ENCODE peak calls at places on chromosome 12, in six cellular contexts. One of them, this sample, is unnamed.
A peak's percentile ranks its signal among the peaks of the same experiment; 100 is the strongest.

GRCh38 chr12:49187184-49187583 is 1.7 kb downstream of the TUBA1A start:
- DNase-seq in putamen: peak; percentile 98
- DNase-seq in fibroblast of villous mesenchyme: peak; percentile 41
- DNase-seq in stimulated activated CD8-positive, alpha-beta memory T cell treated with anti-CD3 and anti-CD28 coated beads, Interleukin-4, amount 100 ng/mL, for 1 hour: no peak
- DNase-seq in HTR-8/SVneo: no peak
- DNase-seq in lung: no peak
- DNase-seq in this sample: no peak

GRCh38 chr12:4824415-4824814 is 85.3 kb upstream of the KCNA1 start:
- DNase-seq in HTR-8/SVneo: no peak
- DNase-seq in lung: no peak
- DNase-seq in fibroblast of villous mesenchyme: peak; percentile 7
- DNase-seq in putamen: no peak
- DNase-seq in stimulated activated CD8-positive, alpha-beta memory T cell treated with anti-CD3 and anti-CD28 coated beads, Interleukin-4, amount 100 ng/mL, for 1 hour: no peak
- DNase-seq in this sample: no peak

GRCh38 chr12:71440393-71441349 is 1.1 kb downstream of the LGR5 start:
- DNase-seq in putamen: no peak
- DNase-seq in fibroblast of villous mesenchyme: no peak
- DNase-seq in stimulated activated CD8-positive, alpha-beta memory T cell treated with anti-CD3 and anti-CD28 coated beads, Interleukin-4, amount 100 ng/mL, for 1 hour: no peak
- DNase-seq in HTR-8/SVneo: no peak
- DNase-seq in lung: no peak
- DNase-seq in this sample: peak; percentile 81

GRCh38 chr12:104168596-104168995 is 30.6 kb upstream of the NFYB start:
- DNase-seq in lung: no peak
- DNase-seq in stimulated activated CD8-positive, alpha-beta memory T cell treated with anti-CD3 and anti-CD28 coated beads, Interleukin-4, amount 100 ng/mL, for 1 hour: no peak
- DNase-seq in fibroblast of villous mesenchyme: no peak
- DNase-seq in HTR-8/SVneo: no peak
- DNase-seq in putamen: no peak
- DNase-seq in this sample: no peak

GRCh38 chr12:121949643-121950397 is 31.4 kb downstream of the CFAP251 start:
- DNase-seq in stimulated activated CD8-positive, alpha-beta memory T cell treated with anti-CD3 and anti-CD28 coated beads, Interleukin-4, amount 100 ng/mL, for 1 hour: no peak
- DNase-seq in lung: no peak
- DNase-seq in fibroblast of villous mesenchyme: peak; percentile 88
- DNase-seq in putamen: no peak
- DNase-seq in HTR-8/SVneo: no peak
- DNase-seq in this sample: peak; percentile 28

GRCh38 chr12:92861381-92861780 is 67.7 kb downstream of the EEA1 start:
- DNase-seq in lung: no peak
- DNase-seq in HTR-8/SVneo: no peak
- DNase-seq in putamen: no peak
- DNase-seq in fibroblast of villous mesenchyme: no peak
- DNase-seq in stimulated activated CD8-positive, alpha-beta memory T cell treated with anti-CD3 and anti-CD28 coated beads, Interleukin-4, amount 100 ng/mL, for 1 hour: no peak
- DNase-seq in this sample: no peak

GRCh38 chr12:39395866-39396265 is 47.1 kb downstream of the KIF21A start:
- DNase-seq in HTR-8/SVneo: no peak
- DNase-seq in lung: no peak
- DNase-seq in putamen: no peak
- DNase-seq in fibroblast of villous mesenchyme: peak; percentile 41
- DNase-seq in stimulated activated CD8-positive, alpha-beta memory T cell treated with anti-CD3 and anti-CD28 coated beads, Interleukin-4, amount 100 ng/mL, for 1 hour: no peak
- DNase-seq in this sample: no peak

GRCh38 chr12:2163172-2163927 is 110.6 kb downstream of the CACNA1C start:
- DNase-seq in fibroblast of villous mesenchyme: peak; percentile 83
- DNase-seq in lung: peak; percentile 57
- DNase-seq in stimulated activated CD8-positive, alpha-beta memory T cell treated with anti-CD3 and anti-CD28 coated beads, Interleukin-4, amount 100 ng/mL, for 1 hour: no peak
- DNase-seq in putamen: peak; percentile 35
- DNase-seq in HTR-8/SVneo: no peak
- DNase-seq in this sample: no peak

GRCh38 chr12:87283111-87283510 is 746.1 kb downstream of the C12orf50 start:
- DNase-seq in HTR-8/SVneo: no peak
- DNase-seq in stimulated activated CD8-positive, alpha-beta memory T cell treated with anti-CD3 and anti-CD28 coated beads, Interleukin-4, amount 100 ng/mL, for 1 hour: no peak
- DNase-seq in putamen: no peak
- DNase-seq in fibroblast of villous mesenchyme: no peak
- DNase-seq in lung: no peak
- DNase-seq in this sample: no peak

GRCh38 chr12:78888583-78888982 is 24.0 kb downstream of the SYT1 start:
- DNase-seq in stimulated activated CD8-positive, alpha-beta memory T cell treated with anti-CD3 and anti-CD28 coated beads, Interleukin-4, amount 100 ng/mL, for 1 hour: no peak
- DNase-seq in HTR-8/SVneo: no peak
- DNase-seq in lung: no peak
- DNase-seq in fibroblast of villous mesenchyme: no peak
- DNase-seq in putamen: peak; percentile 78
- DNase-seq in this sample: no peak

GRCh38 chr12:105289114-105289904 is 41.2 kb upstream of the C12orf75 start:
- DNase-seq in lung: no peak
- DNase-seq in HTR-8/SVneo: no peak
- DNase-seq in stimulated activated CD8-positive, alpha-beta memory T cell treated with anti-CD3 and anti-CD28 coated beads, Interleukin-4, amount 100 ng/mL, for 1 hour: no peak
- DNase-seq in putamen: no peak
- DNase-seq in fibroblast of villous mesenchyme: no peak
- DNase-seq in this sample: no peak

GRCh38 chr12:42524716-42525115 is 64.8 kb downstream of the PRICKLE1 start:
- DNase-seq in HTR-8/SVneo: no peak
- DNase-seq in stimulated activated CD8-positive, alpha-beta memory T cell treated with anti-CD3 and anti-CD28 coated beads, Interleukin-4, amount 100 ng/mL, for 1 hour: no peak
- DNase-seq in fibroblast of villous mesenchyme: no peak
- DNase-seq in lung: no peak
- DNase-seq in putamen: no peak
- DNase-seq in this sample: no peak

GRCh38 chr12:25236190-25236589 is 14.5 kb downstream of the KRAS start:
- DNase-seq in HTR-8/SVneo: no peak
- DNase-seq in lung: no peak
- DNase-seq in fibroblast of villous mesenchyme: peak; percentile 24
- DNase-seq in stimulated activated CD8-positive, alpha-beta memory T cell treated with anti-CD3 and anti-CD28 coated beads, Interleukin-4, amount 100 ng/mL, for 1 hour: no peak
- DNase-seq in putamen: no peak
- DNase-seq in this sample: no peak

GRCh38 chr12:45369065-45369464 is 153.2 kb downstream of the ANO6 start:
- DNase-seq in fibroblast of villous mesenchyme: peak; percentile 78
- DNase-seq in stimulated activated CD8-positive, alpha-beta memory T cell treated with anti-CD3 and anti-CD28 coated beads, Interleukin-4, amount 100 ng/mL, for 1 hour: no peak
- DNase-seq in HTR-8/SVneo: peak; percentile 42
- DNase-seq in lung: no peak
- DNase-seq in putamen: no peak
- DNase-seq in this sample: no peak

GRCh38 chr12:106062693-106063092 is 76.1 kb downstream of the NUAK1 start:
- DNase-seq in lung: no peak
- DNase-seq in fibroblast of villous mesenchyme: no peak
- DNase-seq in putamen: no peak
- DNase-seq in stimulated activated CD8-positive, alpha-beta memory T cell treated with anti-CD3 and anti-CD28 coated beads, Interleukin-4, amount 100 ng/mL, for 1 hour: no peak
- DNase-seq in HTR-8/SVneo: no peak
- DNase-seq in this sample: no peak

GRCh38 chr12:42669471-42669997 is 80.0 kb upstream of the PRICKLE1 start:
- DNase-seq in lung: no peak
- DNase-seq in HTR-8/SVneo: peak; percentile 10
- DNase-seq in fibroblast of villous mesenchyme: no peak
- DNase-seq in stimulated activated CD8-positive, alpha-beta memory T cell treated with anti-CD3 and anti-CD28 coated beads, Interleukin-4, amount 100 ng/mL, for 1 hour: no peak
- DNase-seq in putamen: no peak
- DNase-seq in this sample: no peak

GRCh38 chr12:108063192-108063591 is 65.9 kb upstream of the WSCD2 start:
- DNase-seq in stimulated activated CD8-positive, alpha-beta memory T cell treated with anti-CD3 and anti-CD28 coated beads, Interleukin-4, amount 100 ng/mL, for 1 hour: no peak
- DNase-seq in fibroblast of villous mesenchyme: peak; percentile 27
- DNase-seq in lung: no peak
- DNase-seq in HTR-8/SVneo: no peak
- DNase-seq in putamen: no peak
- DNase-seq in this sample: peak; percentile 75

GRCh38 chr12:117494833-117495714 is 133.6 kb upstream of the NOS1 start:
- DNase-seq in fibroblast of villous mesenchyme: no peak
- DNase-seq in lung: no peak
- DNase-seq in putamen: no peak
- DNase-seq in HTR-8/SVneo: no peak
- DNase-seq in stimulated activated CD8-positive, alpha-beta memory T cell treated with anti-CD3 and anti-CD28 coated beads, Interleukin-4, amount 100 ng/mL, for 1 hour: no peak
- DNase-seq in this sample: peak; percentile 66

GRCh38 chr12:76790564-76791552 is 26.9 kb downstream of the ZDHHC17 start:
- DNase-seq in stimulated activated CD8-positive, alpha-beta memory T cell treated with anti-CD3 and anti-CD28 coated beads, Interleukin-4, amount 100 ng/mL, for 1 hour: no peak
- DNase-seq in putamen: no peak
- DNase-seq in fibroblast of villous mesenchyme: peak; percentile 27
- DNase-seq in lung: no peak
- DNase-seq in HTR-8/SVneo: peak; percentile 25
- DNase-seq in this sample: no peak

GRCh38 chr12:73274972-73275371 is 1002.8 kb downstream of the TRHDE start:
- DNase-seq in HTR-8/SVneo: no peak
- DNase-seq in lung: no peak
- DNase-seq in stimulated activated CD8-positive, alpha-beta memory T cell treated with anti-CD3 and anti-CD28 coated beads, Interleukin-4, amount 100 ng/mL, for 1 hour: no peak
- DNase-seq in fibroblast of villous mesenchyme: no peak
- DNase-seq in putamen: no peak
- DNase-seq in this sample: no peak

GRCh38 chr12:3315201-3315661 is 175.8 kb upstream of the PRMT8 start:
- DNase-seq in HTR-8/SVneo: no peak
- DNase-seq in lung: peak; percentile 45
- DNase-seq in putamen: no peak
- DNase-seq in fibroblast of villous mesenchyme: peak; percentile 59
- DNase-seq in stimulated activated CD8-positive, alpha-beta memory T cell treated with anti-CD3 and anti-CD28 coated beads, Interleukin-4, amount 100 ng/mL, for 1 hour: no peak
- DNase-seq in this sample: no peak

GRCh38 chr12:130873825-130874224 is 2.0 kb downstream of the RAN start:
- DNase-seq in lung: no peak
- DNase-seq in HTR-8/SVneo: no peak
- DNase-seq in putamen: no peak
- DNase-seq in fibroblast of villous mesenchyme: no peak
- DNase-seq in stimulated activated CD8-positive, alpha-beta memory T cell treated with anti-CD3 and anti-CD28 coated beads, Interleukin-4, amount 100 ng/mL, for 1 hour: no peak
- DNase-seq in this sample: no peak

GRCh38 chr12:77377116-77377515 is 311.7 kb upstream of the E2F7 start:
- DNase-seq in stimulated activated CD8-positive, alpha-beta memory T cell treated with anti-CD3 and anti-CD28 coated beads, Interleukin-4, amount 100 ng/mL, for 1 hour: no peak
- DNase-seq in fibroblast of villous mesenchyme: peak; percentile 10
- DNase-seq in putamen: no peak
- DNase-seq in HTR-8/SVneo: no peak
- DNase-seq in lung: no peak
- DNase-seq in this sample: no peak

GRCh38 chr12:132560831-132561783 is 49.3 kb downstream of the LRCOL1 start:
- DNase-seq in stimulated activated CD8-positive, alpha-beta memory T cell treated with anti-CD3 and anti-CD28 coated beads, Interleukin-4, amount 100 ng/mL, for 1 hour: peak; percentile 35
- DNase-seq in putamen: no peak
- DNase-seq in fibroblast of villous mesenchyme: peak; percentile 52
- DNase-seq in lung: peak; percentile 53
- DNase-seq in HTR-8/SVneo: peak; percentile 62
- DNase-seq in this sample: peak; percentile 98

GRCh38 chr12:110281549-110282342 is 699 bp downstream of the ATP2A2 start:
- DNase-seq in stimulated activated CD8-positive, alpha-beta memory T cell treated with anti-CD3 and anti-CD28 coated beads, Interleukin-4, amount 100 ng/mL, for 1 hour: peak; percentile 5
- DNase-seq in HTR-8/SVneo: no peak
- DNase-seq in fibroblast of villous mesenchyme: peak; percentile 75
- DNase-seq in putamen: peak; percentile 30
- DNase-seq in lung: peak; percentile 43
- DNase-seq in this sample: peak; percentile 85

GRCh38 chr12:67082221-67082620 is 186.9 kb upstream of the CAND1 start:
- DNase-seq in lung: no peak
- DNase-seq in HTR-8/SVneo: no peak
- DNase-seq in stimulated activated CD8-positive, alpha-beta memory T cell treated with anti-CD3 and anti-CD28 coated beads, Interleukin-4, amount 100 ng/mL, for 1 hour: no peak
- DNase-seq in fibroblast of villous mesenchyme: no peak
- DNase-seq in putamen: peak; percentile 70
- DNase-seq in this sample: no peak

GRCh38 chr12:12890815-12891645 is at the start of gene GPRC5A:
- DNase-seq in putamen: no peak
- DNase-seq in fibroblast of villous mesenchyme: peak; percentile 97
- DNase-seq in stimulated activated CD8-positive, alpha-beta memory T cell treated with anti-CD3 and anti-CD28 coated beads, Interleukin-4, amount 100 ng/mL, for 1 hour: no peak
- DNase-seq in lung: peak; percentile 94
- DNase-seq in HTR-8/SVneo: peak; percentile 73
- DNase-seq in this sample: peak; percentile 93

GRCh38 chr12:16238661-16239060 is 38.8 kb downstream of the SLC15A5 start:
- DNase-seq in putamen: no peak
- DNase-seq in stimulated activated CD8-positive, alpha-beta memory T cell treated with anti-CD3 and anti-CD28 coated beads, Interleukin-4, amount 100 ng/mL, for 1 hour: no peak
- DNase-seq in fibroblast of villous mesenchyme: peak; percentile 18
- DNase-seq in HTR-8/SVneo: no peak
- DNase-seq in lung: no peak
- DNase-seq in this sample: no peak

GRCh38 chr12:115046805-115047204 is 362.8 kb upstream of the TBX3 start:
- DNase-seq in stimulated activated CD8-positive, alpha-beta memory T cell treated with anti-CD3 and anti-CD28 coated beads, Interleukin-4, amount 100 ng/mL, for 1 hour: no peak
- DNase-seq in putamen: no peak
- DNase-seq in fibroblast of villous mesenchyme: no peak
- DNase-seq in lung: no peak
- DNase-seq in HTR-8/SVneo: no peak
- DNase-seq in this sample: no peak

GRCh38 chr12:6767592-6768384 is 1.6 kb downstream of the PTMS start:
- DNase-seq in fibroblast of villous mesenchyme: peak; percentile 32
- DNase-seq in stimulated activated CD8-positive, alpha-beta memory T cell treated with anti-CD3 and anti-CD28 coated beads, Interleukin-4, amount 100 ng/mL, for 1 hour: no peak
- DNase-seq in putamen: peak; percentile 73
- DNase-seq in HTR-8/SVneo: no peak
- DNase-seq in lung: no peak
- DNase-seq in this sample: peak; percentile 77

GRCh38 chr12:114673169-114673833 is 10.7 kb downstream of the TBX3 start:
- DNase-seq in putamen: no peak
- DNase-seq in lung: no peak
- DNase-seq in fibroblast of villous mesenchyme: peak; percentile 96
- DNase-seq in stimulated activated CD8-positive, alpha-beta memory T cell treated with anti-CD3 and anti-CD28 coated beads, Interleukin-4, amount 100 ng/mL, for 1 hour: no peak
- DNase-seq in HTR-8/SVneo: no peak
- DNase-seq in this sample: peak; percentile 75

GRCh38 chr12:114774181-114774580 is 90.2 kb upstream of the TBX3 start:
- DNase-seq in fibroblast of villous mesenchyme: peak; percentile 79
- DNase-seq in stimulated activated CD8-positive, alpha-beta memory T cell treated with anti-CD3 and anti-CD28 coated beads, Interleukin-4, amount 100 ng/mL, for 1 hour: no peak
- DNase-seq in lung: no peak
- DNase-seq in HTR-8/SVneo: peak; percentile 67
- DNase-seq in putamen: no peak
- DNase-seq in this sample: no peak

GRCh38 chr12:51847830-51848727 is at the start of gene FIGNL2:
- DNase-seq in fibroblast of villous mesenchyme: no peak
- DNase-seq in lung: no peak
- DNase-seq in stimulated activated CD8-positive, alpha-beta memory T cell treated with anti-CD3 and anti-CD28 coated beads, Interleukin-4, amount 100 ng/mL, for 1 hour: no peak
- DNase-seq in HTR-8/SVneo: peak; percentile 53
- DNase-seq in putamen: no peak
- DNase-seq in this sample: peak; percentile 86

GRCh38 chr12:122726056-122726558 is 4.5 kb downstream of the HCAR1 start:
- DNase-seq in stimulated activated CD8-positive, alpha-beta memory T cell treated with anti-CD3 and anti-CD28 coated beads, Interleukin-4, amount 100 ng/mL, for 1 hour: peak; percentile 11
- DNase-seq in fibroblast of villous mesenchyme: no peak
- DNase-seq in HTR-8/SVneo: peak; percentile 26
- DNase-seq in putamen: peak; percentile 34
- DNase-seq in lung: no peak
- DNase-seq in this sample: peak; percentile 80

GRCh38 chr12:130018614-130019013 is 114.8 kb upstream of the TMEM132D start:
- DNase-seq in fibroblast of villous mesenchyme: no peak
- DNase-seq in HTR-8/SVneo: no peak
- DNase-seq in putamen: no peak
- DNase-seq in lung: no peak
- DNase-seq in stimulated activated CD8-positive, alpha-beta memory T cell treated with anti-CD3 and anti-CD28 coated beads, Interleukin-4, amount 100 ng/mL, for 1 hour: no peak
- DNase-seq in this sample: peak; percentile 31

GRCh38 chr12:19529933-19530630 is 90.8 kb downstream of the AEBP2 start:
- DNase-seq in stimulated activated CD8-positive, alpha-beta memory T cell treated with anti-CD3 and anti-CD28 coated beads, Interleukin-4, amount 100 ng/mL, for 1 hour: no peak
- DNase-seq in lung: no peak
- DNase-seq in fibroblast of villous mesenchyme: peak; percentile 68
- DNase-seq in HTR-8/SVneo: peak; percentile 30
- DNase-seq in putamen: no peak
- DNase-seq in this sample: no peak

GRCh38 chr12:21725731-21726130 is 48.8 kb downstream of the KCNJ8 start:
- DNase-seq in fibroblast of villous mesenchyme: no peak
- DNase-seq in lung: no peak
- DNase-seq in HTR-8/SVneo: no peak
- DNase-seq in putamen: no peak
- DNase-seq in stimulated activated CD8-positive, alpha-beta memory T cell treated with anti-CD3 and anti-CD28 coated beads, Interleukin-4, amount 100 ng/mL, for 1 hour: no peak
- DNase-seq in this sample: no peak

GRCh38 chr12:123894823-123895338 is 77.8 kb downstream of the CCDC92 start:
- DNase-seq in putamen: no peak
- DNase-seq in stimulated activated CD8-positive, alpha-beta memory T cell treated with anti-CD3 and anti-CD28 coated beads, Interleukin-4, amount 100 ng/mL, for 1 hour: no peak
- DNase-seq in fibroblast of villous mesenchyme: no peak
- DNase-seq in lung: no peak
- DNase-seq in HTR-8/SVneo: no peak
- DNase-seq in this sample: no peak